ENCODE peak calls at places on chromosomes 7 and 10, in nine cellular contexts. F is prostate gland; H is SJCRH30; Q is SK-N-MC; N is pancreas; B is cardiac fibroblast; A is body of pancreas; W is fibroblast of pulmonary artery; J is CD8-positive, alpha-beta T cell. L is an unnamed sample.

GRCh38 chr10:102710604-102711003 is 3.6 kb downstream of the ARL3 start:
- DNase-seq in A (no peak), Q (no peak), H (peak; percentile 55), J (no peak), N (no peak), F (no peak), W (peak; percentile 75), B (peak; percentile 65), L (no peak)

GRCh38 chr7:19378340-19378704 is 233.1 kb upstream of the FERD3L start:
- DNase-seq in J (no peak), Q (no peak), A (no peak), F (no peak), W (no peak), H (no peak), B (no peak), N (no peak), L (no peak)

GRCh38 chr7:73896454-73896853 is 35.5 kb downstream of the TMEM270 start:
- DNase-seq in W (no peak), J (no peak), N (no peak), A (no peak), H (no peak), Q (no peak), F (no peak), B (peak; percentile 52), L (no peak)

GRCh38 chr7:147436718-147437117 is 1153.8 kb upstream of the C7orf33 start:
- DNase-seq in H (no peak), F (no peak), A (no peak), B (no peak), N (no peak), Q (no peak), W (no peak), J (no peak), L (no peak)

GRCh38 chr7:150874401-150875198 is 22.3 kb downstream of the AOC1 start:
- DNase-seq in A (no peak), W (peak; percentile 31), J (no peak), N (no peak), F (no peak), Q (no peak), H (no peak), B (peak; percentile 61), L (no peak)

GRCh38 chr10:31036209-31036608 is 4.5 kb upstream of the ZNF438 start:
- DNase-seq in B (peak; percentile 42), Q (no peak), N (no peak), F (no peak), J (no peak), A (no peak), W (peak; percentile 27), H (peak; percentile 48), L (no peak)

GRCh38 chr7:12771378-12771877 is 84.0 kb downstream of the ARL4A start:
- DNase-seq in B (no peak), J (no peak), W (peak; percentile 50), Q (no peak), N (peak; percentile 44), H (peak; percentile 52), A (peak; percentile 20), F (peak; percentile 23), L (no peak)

GRCh38 chr10:104273899-104274575 is 5.1 kb downstream of the GSTO2 start:
- DNase-seq in W (peak; percentile 46), J (no peak), A (no peak), Q (no peak), N (no peak), F (no peak), B (peak; percentile 80), H (no peak), L (no peak)

GRCh38 chr7:102412548-102412947 is 16.4 kb downstream of the PRKRIP1 start:
- DNase-seq in F (peak; percentile 49), N (no peak), H (peak; percentile 32), A (no peak), J (peak; percentile 48), Q (no peak), B (peak; percentile 52), W (peak; percentile 39), L (no peak)

GRCh38 chr10:66746711-66747110 is 179.1 kb upstream of the LRRTM3 start:
- DNase-seq in F (no peak), A (no peak), B (peak; percentile 17), J (no peak), Q (no peak), H (peak; percentile 0), W (no peak), N (no peak), L (no peak)

GRCh38 chr10:21926949-21927348 is 76.6 kb downstream of the DNAJC1 start:
- DNase-seq in H (peak; percentile 92), B (peak; percentile 98), F (no peak), Q (peak; percentile 44), W (peak; percentile 98), N (no peak), A (no peak), J (no peak), L (no peak)

GRCh38 chr7:40598915-40599314 is 464.1 kb downstream of the SUGCT start:
- DNase-seq in N (no peak), A (no peak), B (no peak), Q (no peak), J (no peak), F (no peak), W (no peak), H (peak; percentile 19), L (no peak)

GRCh38 chr7:69451715-69452114 is 146.6 kb upstream of the AUTS2 start:
- DNase-seq in Q (no peak), F (no peak), A (no peak), N (no peak), B (no peak), H (no peak), J (no peak), W (no peak), L (no peak)

GRCh38 chr7:70569335-70569819 is 562.6 kb upstream of the GALNT17 start:
- DNase-seq in B (no peak), N (no peak), H (peak; percentile 92), Q (no peak), W (no peak), A (no peak), F (no peak), J (no peak), L (no peak)

GRCh38 chr10:35433851-35434426 is 97.6 kb downstream of the CCNY start:
- DNase-seq in B (peak; percentile 59), Q (no peak), W (peak; percentile 55), J (no peak), N (no peak), H (peak; percentile 86), F (no peak), A (no peak), L (no peak)

GRCh38 chr7:158606111-158606510 is 18.5 kb upstream of the PTPRN2 start:
- DNase-seq in A (no peak), Q (no peak), F (no peak), J (no peak), B (no peak), H (no peak), N (no peak), W (peak; percentile 10), L (no peak)

GRCh38 chr10:112689327-112689726 is 242.3 kb downstream of the VTI1A start:
- DNase-seq in F (no peak), A (no peak), B (peak; percentile 37), J (no peak), N (no peak), H (peak; percentile 64), W (peak; percentile 33), Q (no peak), L (peak; percentile 10)

GRCh38 chr7:47371733-47372368 is 210.1 kb downstream of the TNS3 start:
- DNase-seq in W (peak; percentile 62), N (peak; percentile 89), J (no peak), H (peak; percentile 93), Q (no peak), A (peak; percentile 90), B (peak; percentile 65), F (peak; percentile 76), L (no peak)

GRCh38 chr10:110840923-110841428 is 30.8 kb upstream of the PDCD4 start:
- DNase-seq in W (no peak), F (no peak), N (no peak), B (no peak), H (no peak), Q (no peak), A (no peak), J (no peak), L (no peak)

GRCh38 chr7:129843365-129843898 is 109.3 kb downstream of the UBE2H start:
- DNase-seq in Q (no peak), B (no peak), N (no peak), H (no peak), A (no peak), F (no peak), W (no peak), J (no peak), L (no peak)
- H3K4me3 ChIP-seq in Q (peak overlapping the region; percentile 24), B (no peak overlapping the region), N (no peak overlapping the region), H (no peak overlapping the region), A (no peak overlapping the region), F (no peak overlapping the region), W (no peak overlapping the region), J (no peak overlapping the region), L (no peak overlapping the region)

DNA sequence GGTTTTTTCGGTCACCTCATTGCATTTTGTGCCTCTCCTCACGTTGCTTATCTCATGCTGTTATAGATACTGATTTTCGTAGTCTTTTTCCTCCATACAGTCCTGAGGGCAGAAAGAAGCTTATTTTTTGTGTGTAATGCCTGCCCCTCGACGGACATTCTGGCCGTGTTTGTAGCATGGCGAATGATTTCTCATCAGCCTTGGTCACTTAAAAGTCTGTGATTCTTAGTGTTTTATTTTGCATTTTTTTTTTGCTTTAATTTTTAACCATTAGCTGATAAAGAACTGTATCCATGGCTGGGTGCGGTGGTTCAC is 469 bp upstream of the NOC3L start:
- DNase-seq in F (no peak), B (no peak), J (no peak), H (no peak), A (no peak), N (no peak), W (no peak), Q (no peak), L (no peak)
- H3K4me3 ChIP-seq in F (peak overlapping the region; percentile 37), B (peak overlapping the region; percentile 74), J (peak overlapping the region; percentile 75), H (peak overlapping the region; percentile 82), A (peak overlapping the region; percentile 42), N (peak overlapping the region; percentile 70), W (peak overlapping the region; percentile 79), Q (peak overlapping the region; percentile 91), L (peak overlapping the region; percentile 82)

GRCh38 chr7:125025620-125026019 is 96.0 kb upstream of the POT1 start:
- DNase-seq in Q (no peak), A (no peak), F (no peak), W (no peak), N (no peak), J (no peak), B (no peak), H (no peak), L (no peak)

GRCh38 chr7:125020801-125021200 is 91.2 kb upstream of the POT1 start:
- DNase-seq in N (no peak), B (no peak), F (no peak), Q (no peak), A (no peak), W (peak; percentile 21), J (no peak), H (no peak), L (no peak)
- H3K4me3 ChIP-seq in N (no peak overlapping the region), B (no peak overlapping the region), F (no peak overlapping the region), Q (no peak overlapping the region), A (no peak overlapping the region), W (no peak overlapping the region), J (no peak overlapping the region), H (no peak overlapping the region), L (no peak overlapping the region)

GRCh38 chr7:141410353-141410752 is 140.9 kb upstream of the AGK start:
- DNase-seq in H (no peak), Q (no peak), N (no peak), J (no peak), A (no peak), F (no peak), W (no peak), B (no peak), L (no peak)
- H3K4me3 ChIP-seq in H (no peak overlapping the region), Q (no peak overlapping the region), N (no peak overlapping the region), J (no peak overlapping the region), A (no peak overlapping the region), F (no peak overlapping the region), W (no peak overlapping the region), B (no peak overlapping the region), L (no peak overlapping the region)